ENCODE peak calls at places on chromosome 21, in five cellular contexts. G is IMR-90, P is neuronal stem cell, Z is trophoblast cell, H is H9. E is an unnamed sample.

GRCh38 chr21:21971384-21971783 is 973.2 kb downstream of the NCAM2 start:
- DNase-seq in P (no peak), Z (no peak), G (no peak), H (no peak), E (no peak)

GRCh38 chr21:33775100-33775828 is 133.0 kb downstream of the ITSN1 start:
- DNase-seq in P (no peak), H (no peak), Z (no peak), G (no peak), E (no peak)

GRCh38 chr21:29372063-29372802 is 73.5 kb downstream of the BACH1 start:
- DNase-seq in P (peak), Z (peak), G (peak), H (peak), E (peak)

GRCh38 chr21:38751379-38752050 is 54.2 kb upstream of the ETS2 start:
- DNase-seq in H (no peak), P (no peak), Z (no peak), G (no peak), E (no peak)

GRCh38 chr21:20004353-20004752 is 993.9 kb upstream of the NCAM2 start:
- DNase-seq in H (no peak), Z (no peak), P (no peak), G (no peak), E (peak)

GRCh38 chr21:34930971-34931370 is 118.1 kb downstream of the RUNX1 start:
- DNase-seq in Z (peak), G (peak), P (no peak), H (no peak), E (no peak)

GRCh38 chr21:30340714-30341573 is 3.5 kb upstream of the KRTAP27-1 start:
- DNase-seq in G (peak), H (peak), Z (peak), P (peak), E (peak)

GRCh38 chr21:38440746-38441145 is 57.5 kb downstream of the ERG start:
- DNase-seq in G (peak), Z (peak), P (peak), H (no peak), E (peak)

GRCh38 chr21:33976980-33977720 is 61.5 kb upstream of the ATP5PO start:
- DNase-seq in G (no peak), Z (peak), H (no peak), P (no peak), E (no peak)

GRCh38 chr21:38438476-38438893 is 59.8 kb downstream of the ERG start:
- DNase-seq in H (no peak), G (peak), P (no peak), Z (peak), E (peak)

GRCh38 chr21:43957629-43958362 is 54.3 kb upstream of the TRAPPC10 start:
- DNase-seq in Z (no peak), P (no peak), H (no peak), G (no peak), E (no peak)
- H3K14ac ChIP-seq in Z (no peak), P (peak), H (no peak), G (no peak), E (peak)

DNA sequence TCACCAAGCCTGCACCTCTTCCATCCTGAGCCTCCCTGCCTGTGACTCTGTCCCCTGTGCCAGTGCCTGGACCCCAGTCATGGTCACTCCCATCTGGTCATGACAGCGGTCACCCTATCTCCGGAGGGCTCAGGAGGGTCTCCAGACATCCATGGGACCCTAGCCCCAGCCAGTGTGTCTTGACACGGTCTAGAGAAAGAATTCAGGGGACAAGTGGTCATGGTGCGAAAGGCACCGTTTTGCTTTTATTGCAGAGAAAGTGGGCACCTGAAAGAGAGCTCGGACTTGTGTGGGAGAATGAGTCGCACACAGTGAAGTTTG is 4.7 kb upstream of the RIPK4 start:
- DNase-seq in H (no peak), Z (no peak), P (no peak), G (no peak), E (no peak)
- H2BK120ac ChIP-seq in H (no peak), Z (no peak), P (no peak), G (no peak), E (no peak)

GRCh38 chr21:42200906-42201614 is 17.9 kb upstream of the ABCG1 start:
- DNase-seq in G (no peak), P (no peak), Z (no peak), H (no peak), E (no peak)
- H3K14ac ChIP-seq in G (no peak), P (no peak), Z (no peak), H (no peak), E (no peak)

GRCh38 chr21:25426580-25426979 is 180.7 kb downstream of the MRPL39 start:
- DNase-seq in G (no peak), P (no peak), H (no peak), Z (no peak), E (no peak)
- H2BK120ac ChIP-seq in G (no peak), P (no peak), H (no peak), Z (no peak), E (no peak)

DNA sequence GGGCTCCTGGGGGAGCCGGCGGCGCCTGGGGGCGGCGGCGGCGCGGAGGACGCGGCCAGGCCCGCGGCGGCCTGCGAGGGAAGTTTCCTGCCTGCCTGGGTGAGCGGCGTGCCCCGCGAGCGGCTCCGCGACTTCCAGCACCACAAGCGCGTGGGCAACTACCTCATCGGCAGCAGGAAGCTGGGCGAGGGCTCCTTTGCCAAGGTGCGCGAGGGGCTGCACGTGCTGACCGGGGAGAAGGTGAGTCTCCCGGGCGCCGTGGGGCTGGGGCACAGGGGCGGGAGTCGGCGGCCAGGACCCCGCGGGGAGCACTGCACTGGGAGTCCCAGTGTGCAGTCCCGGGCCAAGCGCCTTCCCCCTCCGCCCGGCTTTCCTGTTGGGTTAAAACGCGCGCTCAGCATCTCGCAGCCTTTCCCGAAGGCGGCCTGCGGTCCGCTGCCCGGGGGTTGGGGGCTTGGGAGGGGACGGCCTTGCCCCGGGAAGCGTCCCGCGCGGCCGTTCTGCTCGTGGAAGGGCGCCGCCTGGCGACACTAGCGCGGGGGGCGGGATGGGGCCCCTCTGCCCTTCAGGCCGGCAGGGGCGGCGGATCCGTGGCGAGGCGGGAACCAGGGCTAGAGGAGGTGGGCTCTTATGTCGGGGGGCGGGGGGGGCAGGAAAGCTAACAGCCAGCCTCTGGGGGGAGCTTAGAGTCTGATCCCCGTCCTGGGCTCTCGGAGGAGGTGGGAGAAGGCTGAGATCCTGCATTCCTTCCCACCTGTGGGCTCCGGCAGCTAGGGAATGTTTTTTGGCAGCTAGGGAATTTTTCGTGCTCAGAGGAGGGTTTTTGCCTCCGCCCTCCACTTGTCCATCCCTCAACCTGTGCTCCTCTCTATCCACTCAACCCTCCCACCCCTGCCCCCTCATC is 1.1 kb downstream of the HUNK start:
- DNase-seq in H (peak), G (peak), Z (peak), P (peak), E (peak)
- H3K14ac ChIP-seq in H (peak), G (peak), Z (peak), P (peak), E (no peak)

DNA sequence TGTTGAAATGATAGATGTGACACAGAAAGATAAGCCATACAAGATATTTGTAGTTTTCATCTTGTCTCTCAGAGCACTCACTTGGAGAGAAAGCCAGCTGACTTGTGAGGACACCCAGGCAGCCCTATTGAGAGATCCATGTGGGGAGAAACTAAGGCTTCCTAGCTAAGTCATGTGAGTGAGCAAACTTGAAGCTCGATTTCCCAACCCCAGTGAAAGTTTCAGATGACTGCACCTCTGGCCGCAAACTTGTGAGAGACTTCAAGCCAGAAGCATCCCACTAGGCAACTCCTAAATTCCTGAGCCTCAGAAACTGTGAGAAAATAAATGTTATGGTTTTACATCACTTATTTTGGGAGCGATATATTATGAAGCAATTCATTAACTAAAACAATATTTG is 832.3 kb downstream of the LTN1 start:
- DNase-seq in H (no peak), P (no peak), G (no peak), Z (no peak), E (peak)
- H2BK120ac ChIP-seq in H (no peak), P (no peak), G (no peak), Z (no peak), E (peak)

DNA sequence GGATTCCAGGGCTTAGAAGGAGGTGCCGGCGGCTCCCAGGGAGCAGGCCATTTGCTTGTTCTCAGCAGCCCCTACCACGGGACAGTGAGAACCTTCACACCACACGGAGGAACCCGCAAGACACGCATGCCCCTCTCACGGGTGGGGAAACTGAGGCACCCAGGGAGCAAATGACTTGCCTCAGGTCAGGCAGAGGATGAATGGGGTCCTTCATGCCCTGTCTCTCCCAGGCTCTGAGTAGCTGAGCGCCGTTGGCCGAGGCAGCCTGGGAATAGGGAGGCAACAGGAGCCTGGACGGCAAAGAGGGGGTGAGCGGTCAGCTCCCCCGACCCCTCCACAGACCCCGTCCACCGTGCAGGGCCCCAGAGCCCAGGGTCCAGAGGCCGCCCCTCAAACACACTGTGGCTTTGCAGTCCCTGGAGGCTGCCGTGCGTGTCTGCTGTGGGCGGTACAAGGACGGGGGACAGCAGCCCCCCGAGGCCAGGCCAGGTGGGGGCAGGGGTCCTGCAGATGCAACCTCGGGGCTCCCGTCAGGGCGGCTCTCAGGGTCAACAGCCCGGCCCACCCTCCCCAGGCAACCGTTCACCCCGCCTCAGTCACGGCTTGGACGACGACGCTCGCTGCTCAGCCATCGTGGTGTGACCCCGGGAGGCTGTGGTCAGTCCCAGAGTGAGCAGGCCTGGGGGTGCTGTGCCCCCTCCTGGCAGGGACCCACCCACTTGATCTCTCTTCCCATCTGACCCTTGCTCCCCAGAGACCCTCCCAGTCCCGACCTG is 15.9 kb upstream of the COL6A2 start:
- DNase-seq in Z (no peak), P (no peak), H (peak), G (no peak), E (no peak)
- H3K14ac ChIP-seq in Z (no peak), P (peak), H (no peak), G (peak), E (no peak)